ENCODE peak calls at places on chromosomes 7 and 10, in five cellular contexts. V is BE2C, S is astrocyte of the cerebellum, G is heart right ventricle, J is fibroblast of lung. T is an unnamed sample.
A peak's percentile ranks its signal among the peaks of the same experiment; 100 is the strongest.

GRCh38 chr7:96784597-96784996 is 75.0 kb upstream of the SEM1 start:
- DNase-seq in V (no peak), S (no peak), G (no peak), J (no peak), T (no peak)

GRCh38 chr10:132336064-132336746 is 4.2 kb downstream of the LRRC27 start:
- DNase-seq in V (no peak), S (no peak), G (no peak), J (no peak), T (no peak)

GRCh38 chr10:13528875-13529713 is at the start of gene BEND7:
- DNase-seq in V (no peak), S (no peak), G (peak; percentile 27), J (no peak), T (peak; percentile 12)

GRCh38 chr10:125568156-125568555 is 114.8 kb downstream of the TEX36 start:
- DNase-seq in V (no peak), S (no peak), G (no peak), J (no peak), T (no peak)

GRCh38 chr7:95893484-95893883 is 121.1 kb downstream of the DYNC1I1 start:
- DNase-seq in V (no peak), S (no peak), G (no peak), J (no peak), T (no peak)

GRCh38 chr7:122790558-122790957 is 87.8 kb upstream of the RNF148 start:
- DNase-seq in V (no peak), S (no peak), G (no peak), J (no peak), T (no peak)

GRCh38 chr10:85642421-85643170 is 724.0 kb downstream of the GRID1 start:
- DNase-seq in V (no peak), S (peak; percentile 40), G (no peak), J (no peak), T (peak; percentile 84)

GRCh38 chr10:30431435-30431911 is 2.5 kb upstream of the MAP3K8 start:
- DNase-seq in V (no peak), S (no peak), G (peak; percentile 62), J (peak; percentile 42), T (no peak)

GRCh38 chr7:43674559-43675436 is 54.5 kb downstream of the COA1 start:
- DNase-seq in V (no peak), S (peak; percentile 47), G (no peak), J (peak; percentile 86), T (peak; percentile 93)

GRCh38 chr10:6729071-6729773 is 149.1 kb upstream of the PRKCQ start:
- DNase-seq in V (no peak), S (no peak), G (no peak), J (peak; percentile 89), T (peak; percentile 92)

GRCh38 chr10:78688221-78688944 is 380.4 kb upstream of the ZMIZ1 start:
- DNase-seq in V (no peak), S (no peak), G (no peak), J (no peak), T (no peak)

GRCh38 chr7:69624431-69624830 is 26.2 kb downstream of the AUTS2 start:
- DNase-seq in V (peak; percentile 45), S (no peak), G (no peak), J (no peak), T (no peak)

GRCh38 chr7:22858640-22859561 is 36.3 kb upstream of the TOMM7 start:
- DNase-seq in V (no peak), S (peak; percentile 98), G (no peak), J (peak; percentile 99), T (peak; percentile 100)

GRCh38 chr10:59096631-59097030 is 79.8 kb upstream of the PHYHIPL start:
- DNase-seq in V (no peak), S (no peak), G (no peak), J (no peak), T (no peak)

GRCh38 chr7:141356096-141356495 is 195.1 kb upstream of the AGK start:
- DNase-seq in V (no peak), S (no peak), G (no peak), J (peak; percentile 69), T (no peak)

GRCh38 chr7:151849008-151849878 is 27.7 kb downstream of the PRKAG2 start:
- DNase-seq in V (no peak), S (no peak), G (no peak), J (no peak), T (no peak)

GRCh38 chr7:46290374-46291061 is 369.4 kb upstream of the IGFBP3 start:
- DNase-seq in V (peak; percentile 16), S (no peak), G (no peak), J (no peak), T (no peak)

GRCh38 chr7:1714583-1715330 is 44.7 kb downstream of the ELFN1 start:
- DNase-seq in V (no peak), S (no peak), G (no peak), J (no peak), T (no peak)

GRCh38 chr7:50781371-50781770 is 1.3 kb downstream of the GRB10 start:
- DNase-seq in V (no peak), S (no peak), G (peak; percentile 24), J (no peak), T (no peak)

GRCh38 chr10:90451283-90451682 is 406.6 kb downstream of the HTR7 start:
- DNase-seq in V (no peak), S (no peak), G (no peak), J (peak; percentile 35), T (no peak)

GRCh38 chr7:65475040-65475726 is 101.5 kb downstream of the ZNF92 start:
- DNase-seq in V (no peak), S (no peak), G (no peak), J (no peak), T (no peak)

GRCh38 chr7:16967174-16967868 is 85.5 kb upstream of the AGR3 start:
- DNase-seq in V (no peak), S (peak; percentile 55), G (peak; percentile 21), J (peak; percentile 75), T (peak; percentile 64)

GRCh38 chr10:8042032-8042863 is 12.2 kb upstream of the GATA3 start:
- DNase-seq in V (no peak), S (no peak), G (no peak), J (no peak), T (no peak)

GRCh38 chr10:102040305-102040704 is 15.7 kb downstream of the ARMH3 start:
- DNase-seq in V (no peak), S (no peak), G (no peak), J (peak; percentile 12), T (no peak)

DNA sequence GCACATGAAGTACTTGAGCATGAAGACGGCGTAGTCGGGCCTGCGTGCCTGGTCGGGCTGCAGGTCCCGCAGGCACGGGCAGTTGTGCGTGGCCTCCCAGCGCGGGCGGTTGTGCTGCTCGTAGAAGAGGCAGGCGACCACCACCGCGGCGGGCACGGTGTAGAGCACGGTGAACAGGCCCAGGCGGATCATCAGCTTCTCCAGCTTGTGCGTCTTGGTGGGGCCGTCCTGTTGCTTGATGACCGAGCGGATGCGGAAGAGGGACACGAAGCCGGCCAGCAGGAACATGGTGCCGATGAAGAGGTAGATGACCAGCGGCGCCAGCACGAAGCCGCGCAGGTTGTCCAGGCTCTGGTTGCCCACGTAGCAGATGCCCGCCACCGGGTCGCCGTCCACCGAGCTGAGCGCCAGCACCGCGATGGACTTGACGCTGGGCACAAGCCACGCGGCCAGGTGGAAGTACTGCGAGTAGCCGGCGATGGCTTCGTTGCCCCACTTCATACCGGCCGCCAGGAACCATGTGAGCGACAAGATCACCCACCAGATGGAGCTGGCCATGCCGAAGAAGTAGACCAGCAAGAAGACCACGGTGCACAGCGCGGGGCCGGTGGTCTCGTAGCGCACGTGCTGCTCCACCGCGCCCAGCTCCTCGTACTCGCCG is 2.3 kb downstream of the FZD8 start:
- DNase-seq in V (peak; percentile 14), S (no peak), G (peak; percentile 19), J (peak; percentile 33), T (peak; percentile 44)
- H3K4me3 ChIP-seq in V (no peak overlapping the region), S (peak overlapping the region; percentile 49), G (no peak overlapping the region), J (peak overlapping the region; percentile 34), T (peak overlapping the region; percentile 73)

GRCh38 chr10:25226775-25227682 is 52.2 kb downstream of the GPR158 start:
- DNase-seq in V (peak; percentile 33), S (peak; percentile 51), G (peak; percentile 16), J (peak; percentile 31), T (peak; percentile 51)
- TF ChIP-seq CTCF in V (peak; percentile 81), S (peak; percentile 88), G (peak; percentile 45), J (peak; percentile 66), T (peak; percentile 90)

GRCh38 chr10:60289800-60290199 is 99.9 kb downstream of the ANK3 start:
- DNase-seq in V (no peak), S (no peak), G (no peak), J (no peak), T (no peak)

GRCh38 chr10:60293797-60294196 is 95.9 kb downstream of the ANK3 start:
- DNase-seq in V (no peak), S (no peak), G (no peak), J (no peak), T (no peak)

GRCh38 chr10:60288291-60288690 is 101.4 kb downstream of the ANK3 start:
- DNase-seq in V (no peak), S (no peak), G (no peak), J (peak; percentile 15), T (no peak)

GRCh38 chr10:60291354-60291930 is 98.2 kb downstream of the ANK3 start:
- DNase-seq in V (no peak), S (no peak), G (no peak), J (peak; percentile 32), T (peak; percentile 13)

GRCh38 chr10:60290558-60290957 is 99.1 kb downstream of the ANK3 start:
- DNase-seq in V (peak; percentile 75), S (no peak), G (no peak), J (no peak), T (no peak)
- H3K4me3 ChIP-seq in V (no peak overlapping the region), S (no peak overlapping the region), G (no peak overlapping the region), J (no peak overlapping the region), T (no peak overlapping the region)

GRCh38 chr7:98913612-98914011 is 35.3 kb downstream of the TRRAP start:
- DNase-seq in V (no peak), S (peak; percentile 3), G (no peak), J (peak; percentile 41), T (peak; percentile 20)
- TF ChIP-seq CTCF in V (no peak), S (no peak), G (no peak), J (peak; percentile 13), T (peak; percentile 21)

DNA sequence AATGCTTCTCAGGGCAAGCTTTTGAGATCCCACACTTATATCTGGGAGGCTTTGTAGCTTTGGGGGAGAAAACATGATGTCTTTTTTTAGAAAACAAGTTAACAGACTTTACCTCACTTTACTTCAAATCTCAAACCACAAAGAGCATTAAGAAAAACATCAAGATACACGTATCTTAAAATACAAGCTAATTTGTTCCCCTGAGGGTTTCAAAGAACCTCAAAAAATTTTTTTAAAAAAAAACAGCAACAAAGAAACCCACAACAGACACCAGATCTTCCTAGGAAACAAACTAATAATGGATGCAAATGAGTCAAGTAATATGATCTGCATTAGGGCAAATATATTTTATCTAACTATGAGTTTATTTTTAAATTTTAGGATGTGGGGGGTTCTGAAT is 24.7 kb downstream of the FAM3C start:
- DNase-seq in V (no peak), S (no peak), G (no peak), J (no peak), T (no peak)
- H3K4me3 ChIP-seq in V (no peak overlapping the region), S (no peak overlapping the region), G (no peak overlapping the region), J (no peak overlapping the region), T (no peak overlapping the region)

GRCh38 chr7:32378991-32379390 is 111.2 kb downstream of the LSM5 start:
- DNase-seq in V (peak; percentile 20), S (no peak), G (no peak), J (no peak), T (no peak)
- TF ChIP-seq CTCF in V (no peak), S (no peak), G (no peak), J (no peak), T (no peak)